ENCODE peak calls at places on chromosomes 5 and 9, in five cellular contexts. K is AG04450, N is fibroblast of lung, D is heart left ventricle, Z is adrenal gland. S is an unnamed sample. For H3K27me3, the result is how much of the 10 kb centered on the place peaks cover.

GRCh38 chr9:131667576-131667975 is 72.3 kb downstream of the RAPGEF1 start:
- DNase-seq in Z (no peak), K (no peak), N (peak), D (no peak), S (no peak)

GRCh38 chr9:130607640-130608420 is 28.5 kb downstream of the FUBP3 start:
- DNase-seq in D (no peak), N (peak), Z (peak), K (no peak), S (no peak)

GRCh38 chr9:93906182-93906880 is 48.8 kb downstream of the BARX1 start:
- DNase-seq in D (no peak), K (no peak), Z (no peak), N (no peak), S (no peak)

GRCh38 chr5:14373685-14374084 is 207.9 kb upstream of the OTULINL start:
- DNase-seq in N (no peak), D (no peak), Z (no peak), K (no peak), S (no peak)

GRCh38 chr5:173242079-173242478 is 7.1 kb upstream of the NKX2-5 start:
- DNase-seq in Z (no peak), K (no peak), N (no peak), D (no peak), S (no peak)

GRCh38 chr9:2729721-2730120 is 12.4 kb downstream of the KCNV2 start:
- DNase-seq in N (no peak), Z (no peak), D (no peak), K (no peak), S (no peak)

GRCh38 chr5:168159425-168159824 is 132.0 kb upstream of the WWC1 start:
- DNase-seq in N (no peak), D (no peak), K (no peak), Z (no peak), S (no peak)

GRCh38 chr9:97437151-97437550 is 25.3 kb downstream of the TDRD7 start:
- DNase-seq in N (no peak), D (no peak), Z (no peak), K (no peak), S (no peak)

GRCh38 chr9:22454021-22454420 is 7.4 kb downstream of the DMRTA1 start:
- DNase-seq in Z (no peak), K (no peak), N (peak), D (no peak), S (no peak)

GRCh38 chr9:88819471-88819870 is 171.8 kb upstream of the S1PR3 start:
- DNase-seq in K (no peak), D (no peak), Z (no peak), N (peak), S (no peak)

GRCh38 chr5:17255471-17256016 is 38.1 kb downstream of the BASP1 start:
- DNase-seq in N (no peak), D (no peak), K (no peak), Z (no peak), S (no peak)

GRCh38 chr5:36722913-36723312 is 116.5 kb downstream of the SLC1A3 start:
- DNase-seq in Z (no peak), N (peak), D (no peak), K (no peak), S (no peak)

GRCh38 chr5:107933326-107933725 is 262.6 kb upstream of the EFNA5 start:
- DNase-seq in K (no peak), N (no peak), Z (no peak), D (no peak), S (no peak)

GRCh38 chr5:158514353-158514960 is 585.3 kb downstream of the EBF1 start:
- DNase-seq in Z (no peak), K (no peak), D (no peak), N (peak), S (no peak)

GRCh38 chr5:146338774-146339714 is at the start of gene POU4F3:
- DNase-seq in N (no peak), K (no peak), Z (no peak), D (no peak), S (no peak)

GRCh38 chr5:177498013-177498847 is 826 bp upstream of the PDLIM7 start:
- DNase-seq in D (peak), Z (peak), N (no peak), K (no peak), S (no peak)

GRCh38 chr5:87825583-87825982 is 412.9 kb upstream of the CCNH start:
- DNase-seq in Z (no peak), N (no peak), D (no peak), K (no peak), S (no peak)

GRCh38 chr5:29990681-29991080 is 1202.8 kb upstream of the CDH6 start:
- DNase-seq in D (no peak), N (no peak), K (no peak), Z (no peak), S (no peak)

GRCh38 chr5:34811691-34812090 is 27.3 kb upstream of the TTC23L start:
- DNase-seq in K (no peak), Z (no peak), N (peak), D (no peak), S (no peak)

GRCh38 chr5:172716796-172717313 is 54.1 kb downstream of the DUSP1 start:
- DNase-seq in N (peak), Z (peak), D (peak), K (peak), S (no peak)

GRCh38 chr9:2568689-2569088 is 52.9 kb upstream of the VLDLR start:
- DNase-seq in N (no peak), Z (peak), K (no peak), D (no peak), S (no peak)

GRCh38 chr9:4048441-4048840 is 251.4 kb downstream of the GLIS3 start:
- DNase-seq in D (no peak), Z (no peak), K (peak), N (peak), S (peak)

GRCh38 chr9:125409637-125410521 is 148.3 kb downstream of the GAPVD1 start:
- DNase-seq in K (no peak), Z (no peak), N (peak), D (peak), S (no peak)

GRCh38 chr5:52878671-52879070 is 91.0 kb downstream of the ITGA1 start:
- DNase-seq in K (no peak), Z (no peak), D (no peak), N (peak), S (no peak)

GRCh38 chr5:80665057-80665456 is 10.3 kb upstream of the DHFR start:
- DNase-seq in K (no peak), Z (no peak), D (no peak), N (peak), S (no peak)

GRCh38 chr5:110590187-110590586 is 136.3 kb downstream of the TMEM232 start:
- DNase-seq in N (peak), K (no peak), Z (no peak), D (no peak), S (no peak)

GRCh38 chr5:95153581-95153980 is 131.3 kb downstream of the MCTP1 start:
- DNase-seq in Z (no peak), K (no peak), N (peak), D (no peak), S (no peak)
- TF ChIP-seq CTCF in Z (no peak), K (no peak), N (no peak), D (no peak), S (no peak)

GRCh38 chr9:133404440-133405002 is 13.3 kb downstream of the REXO4 start:
- DNase-seq in K (no peak), Z (no peak), N (no peak), D (no peak), S (no peak)

GRCh38 chr9:133405508-133406009 is 12.3 kb downstream of the REXO4 start:
- DNase-seq in K (no peak), D (no peak), Z (peak), N (peak), S (no peak)

GRCh38 chr9:133406039-133406438 is 11.8 kb downstream of the REXO4 start:
- DNase-seq in D (no peak), K (no peak), N (no peak), Z (no peak), S (no peak)

GRCh38 chr9:133406480-133407307 is 11.1 kb downstream of the REXO4 start:
- DNase-seq in D (peak), Z (peak), K (peak), N (peak), S (no peak)

GRCh38 chr9:133408042-133408441 is 9.8 kb downstream of the REXO4 start:
- DNase-seq in N (no peak), K (no peak), Z (no peak), D (no peak), S (no peak)
- H3K4me3 ChIP-seq in N (no peak), K (no peak), Z (no peak), D (no peak), S (no peak)

GRCh38 chr5:1871441-1871840 is 11.3 kb downstream of the IRX4 start:
- DNase-seq in K (no peak), N (no peak), D (no peak), Z (no peak), S (no peak)
- H3K27me3 ChIP-seq in K (under half), N (under half), D (under half), Z (under half), S (under half)

GRCh38 chr9:6894135-6894534 is 136.4 kb downstream of the KDM4C start:
- DNase-seq in Z (no peak), N (no peak), K (no peak), D (no peak), S (no peak)

GRCh38 chr9:6895754-6896153 is 138.0 kb downstream of the KDM4C start:
- DNase-seq in K (no peak), Z (no peak), D (no peak), N (no peak), S (no peak)

GRCh38 chr9:6896562-6896961 is 138.8 kb downstream of the KDM4C start:
- DNase-seq in N (peak), D (no peak), Z (no peak), K (no peak), S (no peak)

GRCh38 chr9:6889868-6890267 is 132.1 kb downstream of the KDM4C start:
- DNase-seq in D (no peak), Z (no peak), K (no peak), N (no peak), S (no peak)

DNA sequence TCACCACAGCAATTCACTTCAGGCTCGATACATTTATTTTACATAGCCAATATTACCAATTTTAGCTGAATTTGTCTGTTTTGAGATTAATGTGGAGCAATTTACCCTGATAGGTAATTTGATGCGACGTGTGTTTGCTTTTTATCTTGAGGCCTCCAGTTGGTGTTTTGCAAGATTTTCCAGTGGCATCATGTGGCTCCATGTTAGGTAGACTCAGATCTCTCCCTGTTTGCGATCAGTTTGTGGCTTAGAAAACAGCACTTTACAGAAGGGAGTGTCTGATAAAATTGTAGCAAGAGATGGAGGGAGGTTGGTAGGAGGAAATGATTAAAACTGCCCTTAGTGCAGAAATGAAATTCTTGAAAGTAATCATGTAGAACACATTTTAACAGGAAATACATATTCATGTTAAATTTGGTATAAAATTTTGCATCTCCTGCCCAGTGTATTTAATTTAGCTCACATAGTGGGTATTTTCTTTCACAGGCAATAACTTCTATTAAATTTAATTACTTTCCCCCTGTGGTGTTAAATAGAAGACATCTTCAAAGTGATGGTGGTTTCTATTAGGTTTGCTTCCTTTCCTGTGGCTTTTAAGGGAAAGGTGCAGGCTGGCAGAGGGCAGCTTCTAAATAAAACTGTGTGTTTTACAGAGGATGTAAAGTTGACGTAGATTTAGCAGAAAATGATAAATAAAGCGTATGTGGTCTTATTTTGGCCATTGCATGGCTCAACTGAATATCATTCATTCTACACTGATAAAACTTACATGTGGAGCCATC is 135.8 kb downstream of the KDM4C start:
- DNase-seq in Z (no peak), N (no peak), K (no peak), D (no peak), S (no peak)
- TF ChIP-seq CTCF in Z (no peak), N (no peak), K (no peak), D (no peak), S (no peak)